ENCODE peak calls at places on chromosomes 3 and 15, in five cellular contexts. C, Y, M, U and F are unnamed samples.

GRCh38 chr15:67193223-67194009 is 61.0 kb downstream of the AAGAB start:
- DNase-seq in Y (no peak), C (peak), M (no peak), U (peak), F (no peak)

GRCh38 chr15:33309602-33310276 is 1.0 kb upstream of the RYR3 start:
- DNase-seq in M (peak), U (no peak), C (peak), Y (no peak), F (peak)

GRCh38 chr3:173510565-173510964 is 113.0 kb downstream of the NLGN1 start:
- DNase-seq in C (no peak), M (no peak), Y (no peak), U (no peak), F (no peak)

GRCh38 chr3:35616346-35616745 is 23.0 kb upstream of the ARPP21 start:
- DNase-seq in C (no peak), U (no peak), M (no peak), Y (no peak), F (no peak)

GRCh38 chr15:48393650-48394049 is 62.4 kb downstream of the DUT start:
- DNase-seq in M (no peak), U (peak), Y (peak), C (peak), F (peak)

GRCh38 chr3:4757056-4757948 is 221.9 kb upstream of the BHLHE40 start:
- DNase-seq in M (no peak), Y (no peak), U (no peak), C (no peak), F (no peak)

GRCh38 chr3:151864423-151865101 is 8.9 kb upstream of the SUCNR1 start:
- DNase-seq in U (peak), M (peak), Y (no peak), C (peak), F (peak)

GRCh38 chr3:141797819-141798405 is 34.7 kb downstream of the GRK7 start:
- DNase-seq in M (no peak), Y (peak), U (no peak), C (no peak), F (no peak)

GRCh38 chr3:24272875-24273274 is 221.8 kb downstream of the THRB start:
- DNase-seq in M (peak), Y (no peak), C (peak), U (no peak), F (no peak)

DNA sequence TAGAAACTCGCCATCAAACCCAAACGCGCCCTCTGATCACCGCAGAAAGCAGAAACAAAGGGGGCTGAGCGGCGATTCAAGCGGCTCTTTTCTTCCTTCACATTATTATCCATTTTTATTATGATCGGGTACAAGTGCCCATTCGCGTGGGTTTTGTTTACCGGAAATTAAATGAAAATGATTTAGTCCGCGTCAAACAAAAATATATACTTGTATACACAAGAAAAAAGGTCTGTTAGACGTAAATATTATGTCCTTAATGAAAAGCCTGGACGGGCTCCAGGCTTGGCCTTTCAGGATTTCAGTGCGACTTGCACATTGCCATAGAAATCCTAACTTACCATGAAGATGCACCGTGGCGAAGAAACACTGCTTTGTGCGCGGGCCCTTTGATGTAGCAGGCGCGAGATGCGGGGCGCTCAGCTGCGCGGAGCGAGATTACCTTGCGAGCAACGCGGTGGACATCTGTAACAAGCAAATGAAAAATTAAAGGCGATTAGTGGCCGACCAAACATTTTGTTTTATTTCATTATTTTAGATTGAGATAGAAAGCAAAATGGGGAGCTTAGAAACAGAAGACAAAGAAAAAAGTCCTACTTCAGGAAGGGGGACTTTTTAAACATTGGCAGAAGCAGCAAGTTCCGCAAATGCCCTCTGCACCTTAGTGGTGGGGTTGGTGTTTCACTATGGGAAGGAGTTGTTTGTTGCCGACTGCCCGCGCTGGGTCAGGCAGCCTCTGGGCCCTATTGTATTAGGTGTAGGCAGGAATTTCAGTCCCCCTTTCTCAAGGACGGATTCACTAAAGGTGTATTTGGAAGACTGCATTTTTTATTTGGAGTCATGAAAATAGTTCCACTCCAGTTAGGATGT is 17.7 kb downstream of the ZIC4 start:
- DNase-seq in M (no peak), Y (no peak), C (no peak), U (no peak), F (no peak)
- H3K4me3 ChIP-seq in M (no peak), Y (no peak), C (no peak), U (no peak), F (no peak)

DNA sequence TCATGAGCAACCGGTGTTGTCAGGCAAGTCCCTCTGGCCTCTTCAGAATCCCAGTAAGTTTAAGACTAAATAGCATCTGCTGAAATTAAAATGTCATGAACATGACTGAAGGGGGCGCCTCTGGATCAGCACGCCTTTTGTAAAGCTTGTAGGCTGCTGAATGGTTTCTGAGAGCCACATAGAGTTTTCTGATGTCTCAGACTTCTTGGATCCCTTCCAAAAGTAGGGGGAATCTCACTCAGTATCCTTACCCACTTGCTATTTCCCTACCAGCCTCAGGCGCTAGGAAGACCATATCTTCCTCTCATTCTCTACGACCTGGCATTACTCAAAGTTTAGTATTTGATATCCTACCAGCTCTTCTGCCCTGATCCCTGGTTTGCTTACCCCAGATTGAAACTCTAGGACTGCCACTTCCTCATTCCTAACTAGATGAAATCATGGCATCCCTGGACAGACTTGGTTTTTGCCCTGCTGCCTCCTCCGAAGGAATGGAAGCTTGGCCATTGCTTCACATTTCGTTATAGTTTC is 62.7 kb upstream of the CD47 start:
- DNase-seq in Y (no peak), M (peak), C (peak), U (peak), F (peak)
- TF ChIP-seq CTCF in Y (no peak), M (peak), C (peak), U (peak), F (peak)

DNA sequence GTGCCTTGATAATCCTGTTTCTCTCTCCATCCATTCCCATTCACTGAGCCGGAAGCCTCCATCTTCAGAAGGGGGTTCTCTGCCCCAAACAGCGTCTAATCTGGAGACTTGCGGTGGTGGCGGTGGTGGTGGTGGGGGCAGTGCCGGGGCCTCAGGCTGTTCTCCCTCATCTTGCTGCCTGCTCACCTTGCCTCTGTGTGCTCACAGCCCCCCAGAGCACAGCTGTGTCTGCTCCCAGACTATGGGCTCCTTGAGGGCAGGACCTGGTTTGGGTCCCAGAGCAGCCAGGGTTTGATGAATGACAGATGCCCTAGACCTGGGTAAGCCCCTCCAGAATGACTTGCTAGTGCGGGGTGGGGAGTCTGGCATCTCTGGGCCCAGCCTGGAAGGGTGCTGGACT is 430 bp upstream of the PSTPIP1 start:
- DNase-seq in M (no peak), U (no peak), C (no peak), Y (no peak), F (no peak)
- H3K4me3 ChIP-seq in M (no peak), U (no peak), C (no peak), Y (no peak), F (no peak)

DNA sequence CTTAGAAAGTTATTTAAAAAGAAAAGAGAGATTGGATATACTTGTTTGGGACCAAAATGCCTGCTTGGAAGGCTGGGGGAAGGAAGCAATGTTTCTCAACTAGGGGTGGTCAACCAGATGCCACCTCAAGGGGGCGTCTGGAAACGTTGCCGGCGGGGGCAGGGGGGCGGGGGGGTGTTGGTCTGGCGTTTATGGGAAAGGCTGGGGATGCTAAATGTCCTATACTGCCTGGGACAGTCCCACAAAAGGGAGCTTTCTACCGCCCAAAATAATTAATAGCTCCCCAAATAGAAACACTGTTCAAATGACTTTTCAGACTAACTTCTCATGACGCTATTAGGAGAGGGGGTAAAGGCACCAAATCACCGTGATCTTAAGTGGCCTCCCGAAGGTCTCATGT is 2.2 kb downstream of the POLG start:
- DNase-seq in U (peak), M (no peak), Y (no peak), C (peak), F (peak)
- TF ChIP-seq CTCF in U (peak), M (no peak), Y (no peak), C (peak), F (peak)

GRCh38 chr3:133804896-133805295 is 719 bp upstream of the SRPRB start:
- DNase-seq in Y (no peak), C (no peak), M (no peak), U (no peak), F (no peak)
- H3K4me3 ChIP-seq in Y (peak), C (no peak), M (peak), U (no peak), F (no peak)